ENCODE peak calls at places on chromosomes 7 and 10, in nine cellular contexts. C is memory B cell; S is stimulated activated CD4-positive, alpha-beta T cell treated with anti-CD3 and anti-CD28 coated beads, Interleukin-4, amount 100 ng/mL, for 24 hours; R is left colon; I is midbrain; U is iris pigment epithelial cell; V is NB4; L is GM13977; P is AG09319. F is an unnamed sample.

GRCh38 chr10:104255244-104255981 is 721 bp downstream of the GSTO1 start:
- DNase-seq in C (no peak), S (no peak), R (peak; percentile 32), I (peak; percentile 59), U (peak; percentile 90), V (peak; percentile 77), L (peak; percentile 46), P (no peak), F (no peak)

GRCh38 chr7:861222-861621 is 15.1 kb upstream of the GET4 start:
- DNase-seq in C (no peak), S (no peak), R (peak; percentile 59), I (no peak), U (no peak), V (no peak), L (no peak), P (no peak), F (no peak)

GRCh38 chr7:25781704-25782103 is 370.3 kb upstream of the NFE2L3 start:
- DNase-seq in C (no peak), S (no peak), R (no peak), I (no peak), U (no peak), V (no peak), L (no peak), P (no peak), F (no peak)

GRCh38 chr10:113127285-113128283 is 177.5 kb downstream of the TCF7L2 start:
- DNase-seq in C (no peak), S (no peak), R (no peak), I (no peak), U (no peak), V (no peak), L (no peak), P (no peak), F (no peak)

GRCh38 chr7:28729276-28729675 is 228.9 kb downstream of the TRIL start:
- DNase-seq in C (no peak), S (no peak), R (no peak), I (no peak), U (no peak), V (no peak), L (no peak), P (no peak), F (no peak)

GRCh38 chr10:76282122-76283030 is 851.0 kb downstream of the LRMDA start:
- DNase-seq in C (no peak), S (no peak), R (no peak), I (no peak), U (no peak), V (no peak), L (no peak), P (no peak), F (no peak)

GRCh38 chr7:73645643-73646182 is 21.4 kb upstream of the MLXIPL start:
- DNase-seq in C (no peak), S (no peak), R (no peak), I (no peak), U (no peak), V (peak; percentile 54), L (no peak), P (no peak), F (no peak)

GRCh38 chr10:124912487-124912886 is 29.4 kb upstream of the ZRANB1 start:
- DNase-seq in C (no peak), S (no peak), R (no peak), I (no peak), U (no peak), V (no peak), L (no peak), P (no peak), F (no peak)

GRCh38 chr7:70014472-70015232 is 416.4 kb downstream of the AUTS2 start:
- DNase-seq in C (no peak), S (no peak), R (no peak), I (no peak), U (no peak), V (no peak), L (no peak), P (no peak), F (no peak)

GRCh38 chr10:16931919-16932318 is 114.7 kb upstream of the RSU1 start:
- DNase-seq in C (no peak), S (no peak), R (no peak), I (no peak), U (no peak), V (no peak), L (no peak), P (no peak), F (no peak)

GRCh38 chr7:159107052-159107892 is 37.4 kb downstream of the VIPR2 start:
- DNase-seq in C (no peak), S (no peak), R (no peak), I (no peak), U (no peak), V (no peak), L (no peak), P (no peak), F (no peak)

GRCh38 chr10:89518876-89519842 is 16.2 kb downstream of the SLC16A12 start:
- DNase-seq in C (no peak), S (no peak), R (no peak), I (no peak), U (peak; percentile 96), V (peak; percentile 69), L (no peak), P (peak; percentile 69), F (no peak)

GRCh38 chr10:66187096-66187733 is 738.6 kb upstream of the LRRTM3 start:
- DNase-seq in C (no peak), S (no peak), R (no peak), I (no peak), U (peak; percentile 4), V (peak; percentile 76), L (no peak), P (no peak), F (no peak)

GRCh38 chr10:5584895-5585516 is 60.2 kb downstream of the CALML3 start:
- DNase-seq in C (no peak), S (no peak), R (no peak), I (no peak), U (peak; percentile 95), V (no peak), L (peak; percentile 78), P (no peak), F (no peak)

GRCh38 chr10:95308389-95309302 is 17.8 kb upstream of the PDLIM1 start:
- DNase-seq in C (no peak), S (no peak), R (peak; percentile 81), I (no peak), U (peak; percentile 98), V (peak; percentile 80), L (no peak), P (peak; percentile 91), F (no peak)

GRCh38 chr10:36202861-36203260 is 560.8 kb upstream of the FZD8 start:
- DNase-seq in C (no peak), S (no peak), R (no peak), I (no peak), U (no peak), V (no peak), L (no peak), P (no peak), F (no peak)

GRCh38 chr10:96831867-96832720 is at the start of gene LCOR:
- DNase-seq in C (peak; percentile 85), S (peak; percentile 78), R (peak; percentile 88), I (peak; percentile 82), U (peak; percentile 92), V (peak; percentile 95), L (peak; percentile 98), P (peak; percentile 68), F (peak; percentile 94)

F was measured in GM19239.